ENCODE peak calls at places on chromosomes 7 and 10, in ten cellular contexts. R is adrenal gland; B is right atrium auricular region; S is CD8-positive, alpha-beta T cell; Y is OCI-LY7; V is astrocyte; P is mammary epithelial cell; D is esophagus muscularis mucosa; Q is heart left ventricle; U is pancreas. Z is an unnamed sample. For H3K9me3, the result is how much of the 10 kb centered on the place peaks cover.

GRCh38 chr10:28959850-28960501 is 282.7 kb downstream of the BAMBI start:
- DNase-seq in R (no peak), B (no peak), S (no peak), Y (no peak), V (no peak), P (no peak), D (peak), Q (no peak), U (no peak), Z (peak)

GRCh38 chr10:17216217-17216900 is 11.7 kb upstream of the VIM start:
- DNase-seq in R (no peak), B (no peak), S (no peak), Y (no peak), V (peak), P (peak), D (no peak), Q (no peak), U (no peak), Z (peak)

GRCh38 chr10:87865201-87866025 is 2.0 kb downstream of the PTEN start:
- DNase-seq in R (no peak), B (no peak), S (no peak), Y (peak), V (no peak), P (peak), D (no peak), Q (no peak), U (no peak), Z (peak)

GRCh38 chr7:136136906-136137305 is 159.7 kb upstream of the MTPN start:
- DNase-seq in R (no peak), B (no peak), S (no peak), Y (no peak), V (no peak), P (no peak), D (no peak), Q (no peak), U (no peak), Z (no peak)

GRCh38 chr7:81604808-81605174 is 165.1 kb downstream of the HGF start:
- DNase-seq in R (no peak), B (no peak), S (no peak), Y (no peak), V (no peak), P (no peak), D (no peak), Q (no peak), U (no peak), Z (no peak)

GRCh38 chr10:61301560-61301959 is 151.6 kb downstream of the TMEM26 start:
- DNase-seq in R (no peak), B (no peak), S (no peak), Y (no peak), V (peak), P (no peak), D (no peak), Q (no peak), U (no peak), Z (peak)

GRCh38 chr10:108544500-108545120 is 1378.7 kb downstream of the XPNPEP1 start:
- DNase-seq in R (peak), B (no peak), S (no peak), Y (peak), V (peak), P (peak), D (no peak), Q (no peak), U (peak), Z (peak)

GRCh38 chr7:80597875-80598274 is 40.6 kb upstream of the CD36 start:
- DNase-seq in R (no peak), B (no peak), S (no peak), Y (no peak), V (no peak), P (no peak), D (no peak), Q (no peak), U (no peak), Z (no peak)

GRCh38 chr7:40760293-40760964 is 625.6 kb downstream of the SUGCT start:
- DNase-seq in R (no peak), B (no peak), S (no peak), Y (no peak), V (no peak), P (no peak), D (no peak), Q (no peak), U (no peak), Z (no peak)

GRCh38 chr7:131521651-131522163 is 34.7 kb downstream of the PODXL start:
- DNase-seq in R (peak), B (no peak), S (no peak), Y (no peak), V (no peak), P (no peak), D (no peak), Q (peak), U (peak), Z (no peak)

GRCh38 chr10:114305521-114305925 is 66.5 kb downstream of the VWA2 start:
- DNase-seq in R (no peak), B (no peak), S (no peak), Y (no peak), V (no peak), P (no peak), D (no peak), Q (no peak), U (no peak), Z (no peak)

GRCh38 chr10:76282122-76283030 is 851.0 kb downstream of the LRMDA start:
- DNase-seq in R (peak), B (no peak), S (no peak), Y (no peak), V (peak), P (no peak), D (no peak), Q (no peak), U (no peak), Z (peak)

GRCh38 chr10:100019824-100020160 is 10.0 kb upstream of the DNMBP start:
- DNase-seq in R (no peak), B (no peak), S (no peak), Y (peak), V (no peak), P (no peak), D (no peak), Q (no peak), U (no peak), Z (no peak)

GRCh38 chr7:50687575-50688261 is 95.0 kb downstream of the GRB10 start:
- DNase-seq in R (no peak), B (no peak), S (no peak), Y (no peak), V (peak), P (no peak), D (no peak), Q (no peak), U (no peak), Z (peak)

GRCh38 chr7:157786375-157787274 is 449.8 kb downstream of the DNAJB6 start:
- DNase-seq in R (no peak), B (no peak), S (no peak), Y (no peak), V (no peak), P (no peak), D (no peak), Q (no peak), U (no peak), Z (no peak)

GRCh38 chr7:124390301-124390700 is 357.4 kb upstream of the TMEM229A start:
- DNase-seq in R (no peak), B (no peak), S (no peak), Y (no peak), V (no peak), P (no peak), D (no peak), Q (no peak), U (no peak), Z (no peak)

GRCh38 chr10:132100556-132101349 is 35.0 kb downstream of the JAKMIP3 start:
- DNase-seq in R (no peak), B (peak), S (no peak), Y (no peak), V (no peak), P (no peak), D (no peak), Q (peak), U (no peak), Z (no peak)

GRCh38 chr7:98686466-98687080 is 69.5 kb downstream of the NPTX2 start:
- DNase-seq in R (no peak), B (no peak), S (no peak), Y (no peak), V (no peak), P (no peak), D (no peak), Q (no peak), U (no peak), Z (no peak)

GRCh38 chr10:78299861-78300453 is 266.3 kb downstream of the RPS24 start:
- DNase-seq in R (peak), B (no peak), S (no peak), Y (peak), V (no peak), P (no peak), D (no peak), Q (peak), U (no peak), Z (peak)

GRCh38 chr7:112481337-112481736 is 546 bp downstream of the LSMEM1 start:
- DNase-seq in R (no peak), B (no peak), S (no peak), Y (no peak), V (peak), P (no peak), D (no peak), Q (no peak), U (no peak), Z (peak)

GRCh38 chr7:93921190-93921585 is 347 bp upstream of the GNG11 start:
- DNase-seq in R (no peak), B (no peak), S (no peak), Y (no peak), V (no peak), P (no peak), D (no peak), Q (no peak), U (no peak), Z (no peak)

GRCh38 chr10:58382489-58382995 is 2.7 kb upstream of the TFAM start:
- DNase-seq in R (no peak), B (no peak), S (no peak), Y (no peak), V (no peak), P (no peak), D (no peak), Q (no peak), U (no peak), Z (no peak)

GRCh38 chr10:89702121-89702480 is 711 bp downstream of the KIF20B start:
- DNase-seq in R (no peak), B (no peak), S (no peak), Y (peak), V (no peak), P (peak), D (no peak), Q (no peak), U (no peak), Z (peak)

GRCh38 chr7:71131256-71131752 is 640 bp upstream of the GALNT17 start:
- DNase-seq in R (peak), B (no peak), S (no peak), Y (no peak), V (peak), P (peak), D (no peak), Q (peak), U (peak), Z (peak)

GRCh38 chr10:95508730-95509129 is 52.4 kb downstream of the SORBS1 start:
- DNase-seq in R (peak), B (no peak), S (no peak), Y (no peak), V (peak), P (no peak), D (no peak), Q (peak), U (no peak), Z (no peak)

GRCh38 chr7:106779877-106780276 is 85.2 kb upstream of the PIK3CG start:
- DNase-seq in R (no peak), B (no peak), S (no peak), Y (peak), V (no peak), P (no peak), D (no peak), Q (no peak), U (peak), Z (no peak)

GRCh38 chr7:69645683-69646082 is 47.4 kb downstream of the AUTS2 start:
- DNase-seq in R (no peak), B (no peak), S (no peak), Y (no peak), V (no peak), P (no peak), D (no peak), Q (no peak), U (no peak), Z (no peak)

GRCh38 chr7:47901542-47901941 is 46.7 kb downstream of the PKD1L1 start:
- DNase-seq in R (no peak), B (no peak), S (no peak), Y (no peak), V (peak), P (no peak), D (peak), Q (no peak), U (no peak), Z (peak)

GRCh38 chr10:53063805-53064204 is 291.2 kb upstream of the MBL2 start:
- DNase-seq in R (no peak), B (no peak), S (no peak), Y (no peak), V (no peak), P (no peak), D (no peak), Q (no peak), U (no peak), Z (no peak)

GRCh38 chr7:106623846-106624245 is 37.1 kb downstream of the CCDC71L start:
- DNase-seq in R (no peak), B (no peak), S (no peak), Y (no peak), V (peak), P (peak), D (no peak), Q (no peak), U (no peak), Z (peak)

GRCh38 chr7:141785711-141786552 is 4.1 kb upstream of the TAS2R5 start:
- DNase-seq in R (peak), B (no peak), S (no peak), Y (peak), V (peak), P (peak), D (no peak), Q (no peak), U (no peak), Z (peak)

GRCh38 chr7:38932509-38933168 is 23.6 kb upstream of the VPS41 start:
- DNase-seq in R (peak), B (no peak), S (no peak), Y (peak), V (peak), P (peak), D (no peak), Q (peak), U (peak), Z (peak)

GRCh38 chr7:2476776-2477446 is 713 bp upstream of the GRIFIN start:
- DNase-seq in R (no peak), B (no peak), S (no peak), Y (no peak), V (no peak), P (no peak), D (no peak), Q (no peak), U (no peak), Z (no peak)

GRCh38 chr10:19488592-19489280 is 327.5 kb upstream of the PLXDC2 start:
- DNase-seq in R (peak), B (peak), S (no peak), Y (no peak), V (no peak), P (no peak), D (no peak), Q (peak), U (peak), Z (peak)

GRCh38 chr10:132120734-132121510 is 55.2 kb downstream of the JAKMIP3 start:
- DNase-seq in R (no peak), B (no peak), S (no peak), Y (no peak), V (no peak), P (no peak), D (no peak), Q (no peak), U (peak), Z (no peak)

GRCh38 chr7:46490406-46490805 is 569.3 kb upstream of the IGFBP3 start:
- DNase-seq in R (no peak), B (no peak), S (no peak), Y (no peak), V (no peak), P (no peak), D (no peak), Q (no peak), U (no peak), Z (peak)

GRCh38 chr7:46480619-46481018 is 559.5 kb upstream of the IGFBP3 start:
- DNase-seq in R (no peak), B (no peak), S (no peak), Y (no peak), V (no peak), P (no peak), D (no peak), Q (peak), U (no peak), Z (no peak)

GRCh38 chr7:46479680-46480079 is 558.6 kb upstream of the IGFBP3 start:
- DNase-seq in R (no peak), B (no peak), S (no peak), Y (no peak), V (no peak), P (no peak), D (no peak), Q (no peak), U (no peak), Z (no peak)

GRCh38 chr7:46486264-46487206 is 565.5 kb upstream of the IGFBP3 start:
- DNase-seq in R (no peak), B (peak), S (no peak), Y (no peak), V (peak), P (peak), D (no peak), Q (peak), U (no peak), Z (peak)

DNA sequence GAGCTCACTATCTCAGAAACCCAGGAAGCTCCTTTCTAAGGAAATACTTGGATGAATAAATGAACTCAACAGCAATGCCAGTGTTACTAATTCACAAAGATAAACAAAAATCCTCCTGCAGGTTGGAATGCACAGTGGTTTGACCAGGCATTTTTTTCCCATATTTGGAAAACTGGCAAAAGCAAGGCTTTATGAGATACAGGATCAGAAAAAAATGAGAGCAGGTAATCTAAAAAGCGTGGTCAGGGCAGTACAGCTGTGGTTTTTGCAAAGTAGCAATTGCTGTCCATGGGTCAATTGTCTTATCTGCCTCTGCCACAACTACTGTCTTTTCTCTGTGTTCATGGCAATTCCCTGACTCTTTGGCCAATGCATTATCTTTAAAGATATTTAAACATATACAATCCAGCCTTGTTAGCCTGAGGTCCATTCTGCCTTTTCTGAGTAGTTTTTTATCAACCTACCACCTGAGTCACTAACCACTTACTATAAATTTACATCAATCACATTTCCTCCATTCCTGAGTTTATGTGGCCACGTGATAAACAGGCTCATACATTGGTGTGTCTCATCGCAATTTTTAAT is 564.5 kb upstream of the IGFBP3 start:
- DNase-seq in R (no peak), B (no peak), S (no peak), Y (no peak), V (peak), P (peak), D (no peak), Q (no peak), U (no peak), Z (peak)
- TF ChIP-seq CTCF in R (no peak), B (no peak), S (no peak), Y (no peak), V (peak), P (peak), D (peak), Q (no peak), U (no peak), Z (no peak)

DNA sequence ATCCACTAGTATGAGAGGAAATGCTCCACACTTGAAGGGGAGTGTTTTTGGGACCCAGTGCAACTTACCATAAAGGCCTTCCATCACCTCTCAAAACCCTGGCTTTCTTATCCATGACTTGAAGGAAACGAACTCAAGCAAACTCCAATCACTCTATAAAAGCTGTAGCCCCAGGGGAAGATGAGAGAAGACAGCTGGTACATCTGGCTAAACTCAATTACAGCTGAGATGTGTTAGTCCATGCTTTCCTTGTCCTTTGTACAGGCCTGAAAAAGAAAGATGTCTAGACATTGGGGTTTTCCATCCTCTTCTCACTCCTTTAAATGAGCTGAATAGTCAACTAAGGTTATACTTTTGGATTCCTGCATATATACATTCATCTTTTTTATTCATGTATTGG is 89.5 kb upstream of the ANKRD30A start:
- DNase-seq in R (no peak), B (no peak), S (no peak), Y (no peak), V (no peak), P (no peak), D (no peak), Q (no peak), U (no peak), Z (no peak)
- H3K9me3 ChIP-seq in R (under half), B (under half), S (under half), Y (under half), V (under half), P (under half), D (under half), Q (under half), U (under half), Z (under half)

DNA sequence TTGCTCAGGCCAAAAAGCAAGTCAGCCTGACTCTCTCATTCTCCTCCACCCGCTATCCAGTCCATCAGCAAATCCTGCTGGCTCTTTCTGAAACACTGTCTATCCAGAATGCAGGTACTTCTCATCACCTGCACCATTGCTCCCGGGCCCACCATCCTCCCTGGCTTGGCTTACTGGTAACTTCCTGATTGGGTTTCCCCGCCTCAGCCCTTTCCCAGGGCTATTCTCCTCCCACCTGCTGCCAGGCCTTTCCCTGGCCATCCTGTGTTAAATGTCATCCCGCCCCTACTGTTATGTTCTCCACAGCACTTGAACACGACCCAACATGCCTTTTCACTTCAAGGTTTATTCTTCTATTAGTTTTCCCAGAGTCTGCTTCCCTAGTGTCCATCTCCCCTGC is 124.0 kb downstream of the CNNM2 start:
- DNase-seq in R (no peak), B (no peak), S (no peak), Y (no peak), V (no peak), P (peak), D (no peak), Q (no peak), U (no peak), Z (no peak)
- TF ChIP-seq CTCF in R (no peak), B (no peak), S (no peak), Y (no peak), V (no peak), P (no peak), D (no peak), Q (no peak), U (no peak), Z (no peak)

DNA sequence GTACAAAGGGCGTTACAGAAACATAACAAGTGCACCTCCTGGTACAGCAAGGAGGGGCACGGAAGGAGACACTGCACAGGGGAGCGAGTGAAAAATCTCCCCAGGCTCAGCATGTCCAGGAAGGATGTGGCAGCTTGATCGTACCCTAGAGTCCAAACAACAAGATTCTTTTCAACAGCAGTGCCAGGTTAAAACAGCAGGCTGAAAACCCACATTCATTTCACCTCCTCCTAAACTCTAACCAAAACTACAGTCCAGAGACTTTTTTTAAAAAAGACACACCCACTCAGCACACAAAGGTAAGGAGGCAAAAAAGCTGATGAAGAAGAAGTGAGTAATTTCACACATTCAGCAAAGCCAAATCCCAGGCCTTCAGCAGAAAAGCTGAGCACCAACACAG is 138.8 kb downstream of the SFMBT2 start:
- DNase-seq in R (no peak), B (no peak), S (no peak), Y (no peak), V (no peak), P (no peak), D (no peak), Q (no peak), U (no peak), Z (no peak)
- H3K9me3 ChIP-seq in R (under half), B (under half), S (under half), Y (under half), V (under half), P (under half), D (under half), Q (under half), U (under half), Z (under half)

GRCh38 chr10:133287832-133288500 is 11.3 kb upstream of the ADAM8 start:
- DNase-seq in R (no peak), B (no peak), S (no peak), Y (no peak), V (no peak), P (no peak), D (no peak), Q (no peak), U (no peak), Z (no peak)
- TF ChIP-seq CTCF in R (no peak), B (no peak), S (no peak), Y (no peak), V (no peak), P (no peak), D (no peak), Q (no peak), U (no peak), Z (no peak)

Z was measured in fibroblast of lung.